ENCODE peak calls at places on chromosomes 16 and 17, in six cellular contexts. W is effector memory CD4-positive, alpha-beta T cell; S is ACHN; B is HFFc6; F is Peyer's patch; N is SJSA1. H is an unnamed sample.

GRCh38 chr16:83211711-83212110 is 584.9 kb downstream of the CDH13 start:
- DNase-seq in W (no peak), S (no peak), B (no peak), F (no peak), N (no peak), H (no peak)

GRCh38 chr16:88681709-88682451 is 4.4 kb downstream of the SNAI3 start:
- DNase-seq in W (peak), S (no peak), B (no peak), F (peak), N (peak), H (no peak)

GRCh38 chr16:75319513-75320401 is 68.3 kb upstream of the BCAR1 start:
- DNase-seq in W (no peak), S (peak), B (peak), F (no peak), N (peak), H (peak)

GRCh38 chr17:18031955-18032354 is 7.0 kb downstream of the ATPAF2 start:
- DNase-seq in W (no peak), S (peak), B (no peak), F (no peak), N (no peak), H (peak)

GRCh38 chr17:74760404-74761105 is 12.1 kb downstream of the NHERF1 start:
- DNase-seq in W (no peak), S (no peak), B (no peak), F (no peak), N (no peak), H (no peak)

GRCh38 chr16:21033707-21034106 is 116.9 kb downstream of the DNAH3 start:
- DNase-seq in W (no peak), S (no peak), B (no peak), F (no peak), N (peak), H (no peak)

GRCh38 chr17:19538095-19539039 is 4.7 kb downstream of the SLC47A1 start:
- DNase-seq in W (no peak), S (no peak), B (no peak), F (no peak), N (no peak), H (no peak)

GRCh38 chr16:69565611-69566436 is at the start of gene NFAT5:
- DNase-seq in W (peak), S (peak), B (peak), F (peak), N (peak), H (peak)

GRCh38 chr17:73742915-73743314 is 98.7 kb upstream of the SDK2 start:
- DNase-seq in W (no peak), S (no peak), B (no peak), F (no peak), N (no peak), H (no peak)

GRCh38 chr16:3444032-3444388 is 530 bp downstream of the NAA60 start:
- DNase-seq in W (no peak), S (peak), B (peak), F (peak), N (no peak), H (peak)

GRCh38 chr17:6455321-6455705 is 11.1 kb downstream of the PIMREG start:
- DNase-seq in W (no peak), S (no peak), B (no peak), F (peak), N (no peak), H (no peak)

GRCh38 chr17:57531078-57531477 is 214.0 kb downstream of the CCDC182 start:
- DNase-seq in W (no peak), S (no peak), B (no peak), F (no peak), N (no peak), H (no peak)

GRCh38 chr17:80481284-80482057 is 5.1 kb upstream of the NPTX1 start:
- DNase-seq in W (no peak), S (no peak), B (no peak), F (no peak), N (no peak), H (no peak)

GRCh38 chr16:1938316-1938715 is 4.7 kb downstream of the MSRB1 start:
- DNase-seq in W (no peak), S (no peak), B (no peak), F (no peak), N (no peak), H (no peak)

GRCh38 chr16:81149614-81150013 is 53.4 kb upstream of the GCSH start:
- DNase-seq in W (no peak), S (no peak), B (no peak), F (no peak), N (no peak), H (no peak)

GRCh38 chr16:48605518-48606110 is 4.4 kb downstream of the N4BP1 start:
- DNase-seq in W (no peak), S (no peak), B (no peak), F (no peak), N (no peak), H (no peak)

GRCh38 chr16:49754495-49755290 is 101.2 kb downstream of the ZNF423 start:
- DNase-seq in W (no peak), S (no peak), B (no peak), F (peak), N (peak), H (no peak)

GRCh38 chr16:59993101-59993500 is 1259.0 kb upstream of the GOT2 start:
- DNase-seq in W (no peak), S (no peak), B (no peak), F (no peak), N (no peak), H (no peak)

GRCh38 chr17:18326039-18326438 is 10.9 kb downstream of the SMCR8 start:
- DNase-seq in W (no peak), S (no peak), B (no peak), F (no peak), N (no peak), H (no peak)

GRCh38 chr16:51201604-51202003 is 50.5 kb upstream of the SALL1 start:
- DNase-seq in W (no peak), S (no peak), B (no peak), F (no peak), N (no peak), H (no peak)

GRCh38 chr16:8103649-8104289 is 486.5 kb downstream of the TMEM114 start:
- DNase-seq in W (no peak), S (no peak), B (no peak), F (no peak), N (no peak), H (no peak)

GRCh38 chr16:67892899-67893790 is at the start of gene PSKH1:
- DNase-seq in W (peak), S (peak), B (peak), F (peak), N (peak), H (peak)

GRCh38 chr17:82300707-82301270 is 16.6 kb downstream of the CD7 start:
- DNase-seq in W (no peak), S (peak), B (peak), F (peak), N (peak), H (peak)